ENCODE peak calls at places on chromosomes 5 and 9, in nine cellular contexts. M is body of pancreas, W is Peyer's patch, O is H1, B is A549, Z is ovary, C is transverse colon, V is breast epithelium, X is spleen. F is an unnamed sample.

GRCh38 chr9:124426361-124426760 is 11.1 kb upstream of the PSMB7 start:
- DNase-seq in B (no peak), Z (no peak), O (no peak), C (no peak), X (no peak), M (no peak), W (no peak), V (no peak), F (no peak)

GRCh38 chr9:20022410-20022809 is 233.6 kb upstream of the SLC24A2 start:
- DNase-seq in Z (no peak), V (no peak), X (no peak), O (no peak), M (no peak), W (no peak), C (no peak), B (no peak), F (no peak)

GRCh38 chr5:17219006-17219422 is 1.6 kb downstream of the BASP1 start:
- DNase-seq in C (no peak), X (peak; percentile 84), W (no peak), Z (no peak), B (peak; percentile 61), V (no peak), M (no peak), O (peak; percentile 79), F (peak; percentile 37)

GRCh38 chr5:65020492-65020891 is 251.8 kb downstream of the CWC27 start:
- DNase-seq in V (no peak), O (no peak), M (no peak), X (no peak), B (no peak), Z (no peak), C (no peak), W (no peak), F (no peak)

GRCh38 chr9:34070601-34071340 is 22.1 kb upstream of the UBAP2 start:
- DNase-seq in M (peak; percentile 46), V (no peak), W (no peak), B (no peak), C (no peak), O (no peak), Z (peak; percentile 23), X (no peak), F (no peak)

GRCh38 chr5:17081142-17081541 is 136.3 kb upstream of the BASP1 start:
- DNase-seq in O (no peak), M (no peak), X (no peak), V (no peak), B (no peak), W (no peak), C (no peak), Z (no peak), F (no peak)

GRCh38 chr9:86605303-86605702 is 251.1 kb upstream of the TUT7 start:
- DNase-seq in Z (no peak), M (no peak), X (no peak), O (no peak), B (no peak), C (no peak), V (no peak), W (no peak), F (no peak)

GRCh38 chr9:88936668-88937067 is 54.6 kb upstream of the S1PR3 start:
- DNase-seq in Z (peak; percentile 47), B (no peak), X (no peak), V (no peak), M (no peak), O (no peak), W (no peak), C (no peak), F (no peak)

GRCh38 chr9:131419029-131419614 is 25.2 kb downstream of the PRRC2B start:
- DNase-seq in X (no peak), Z (no peak), M (no peak), V (no peak), W (no peak), C (no peak), O (no peak), B (no peak), F (no peak)

GRCh38 chr9:131417264-131418142 is 23.6 kb downstream of the PRRC2B start:
- DNase-seq in Z (no peak), M (no peak), V (no peak), O (no peak), B (no peak), X (no peak), C (no peak), W (no peak), F (no peak)

GRCh38 chr9:131418143-131419028 is 24.5 kb downstream of the PRRC2B start:
- DNase-seq in Z (no peak), X (no peak), V (peak; percentile 71), O (no peak), B (no peak), M (peak; percentile 85), C (peak; percentile 35), W (no peak), F (peak; percentile 69)

GRCh38 chr9:131419716-131420115 is 25.8 kb downstream of the PRRC2B start:
- DNase-seq in B (no peak), M (no peak), Z (no peak), X (no peak), C (no peak), V (no peak), W (no peak), O (no peak), F (no peak)

DNA sequence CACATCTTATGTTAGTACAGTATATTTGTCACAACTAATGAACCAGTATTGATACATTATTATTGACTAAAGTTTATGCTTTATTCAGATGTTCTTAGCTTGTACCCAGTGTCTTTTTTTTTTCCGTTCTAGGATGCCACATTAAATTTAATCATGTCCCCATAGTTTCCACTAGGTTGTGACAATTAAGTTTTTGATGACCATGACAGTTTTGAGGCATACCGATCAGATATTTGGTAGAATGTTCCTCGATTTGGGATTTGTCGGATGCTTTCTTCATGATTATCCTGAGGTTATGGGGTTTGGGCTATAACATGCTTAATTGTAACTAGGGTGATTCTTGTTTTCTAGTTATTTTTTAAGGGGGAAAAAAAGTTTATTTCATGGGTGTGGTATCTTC is 22.6 kb downstream of the PRRC2B start:
- DNase-seq in X (no peak), Z (no peak), W (no peak), M (no peak), C (no peak), O (no peak), B (no peak), V (no peak), F (no peak)
- H3K4me1 ChIP-seq in X (peaks cover 51% of the 10 kb centered on the region), Z (peaks cover 39% of the 10 kb centered on the region), W (peaks cover 81% of the 10 kb centered on the region), M (peaks cover 61% of the 10 kb centered on the region), C (peaks cover 70% of the 10 kb centered on the region), O (peaks cover 24% of the 10 kb centered on the region), B (peaks cover 95% of the 10 kb centered on the region), V (peaks cover 38% of the 10 kb centered on the region), F (peaks cover 7% of the 10 kb centered on the region)

GRCh38 chr9:135961811-135962695 is 880 bp upstream of the UBAC1 start:
- DNase-seq in X (no peak), M (no peak), C (no peak), W (no peak), V (no peak), O (no peak), B (no peak), Z (no peak), F (no peak)

GRCh38 chr9:135962696-135963307 is 1.6 kb upstream of the UBAC1 start:
- DNase-seq in W (no peak), X (no peak), M (no peak), O (no peak), C (no peak), B (no peak), V (no peak), Z (no peak), F (no peak)

GRCh38 chr9:135960328-135961276 is 571 bp downstream of the UBAC1 start:
- DNase-seq in W (no peak), C (peak; percentile 21), B (no peak), M (peak; percentile 43), Z (no peak), V (no peak), X (no peak), O (no peak), F (no peak)

GRCh38 chr9:135959814-135960213 is 1.4 kb downstream of the UBAC1 start:
- DNase-seq in C (no peak), M (no peak), O (no peak), V (no peak), W (peak; percentile 43), X (no peak), B (no peak), Z (no peak), F (no peak)

GRCh38 chr9:135961277-135961705 is at the start of gene UBAC1:
- DNase-seq in X (peak; percentile 99), Z (peak; percentile 95), O (peak; percentile 93), W (peak; percentile 98), C (peak; percentile 97), M (peak; percentile 97), B (peak; percentile 95), V (peak; percentile 92), F (peak; percentile 98)
- TF ChIP-seq POLR2A in X (no peak), Z (no peak), O (no peak), W (no peak), C (no peak), M (no peak), B (peak; percentile 30), V (no peak), F (peak; percentile 3)

GRCh38 chr9:76400534-76401096 is 6.4 kb upstream of the RFK start:
- DNase-seq in M (no peak), X (no peak), V (no peak), W (no peak), O (no peak), B (no peak), Z (no peak), C (no peak), F (no peak)

GRCh38 chr9:76401176-76401575 is 7.0 kb upstream of the RFK start:
- DNase-seq in O (no peak), Z (no peak), X (no peak), V (no peak), B (no peak), C (no peak), M (no peak), W (no peak), F (no peak)

GRCh38 chr9:76401580-76402354 is 7.5 kb upstream of the RFK start:
- DNase-seq in X (no peak), M (no peak), W (no peak), C (peak; percentile 30), O (no peak), B (peak; percentile 33), Z (no peak), V (no peak), F (no peak)

GRCh38 chr9:76404401-76404800 is 10.2 kb upstream of the RFK start:
- DNase-seq in W (no peak), V (no peak), B (no peak), Z (no peak), O (no peak), C (no peak), M (no peak), X (no peak), F (no peak)

DNA sequence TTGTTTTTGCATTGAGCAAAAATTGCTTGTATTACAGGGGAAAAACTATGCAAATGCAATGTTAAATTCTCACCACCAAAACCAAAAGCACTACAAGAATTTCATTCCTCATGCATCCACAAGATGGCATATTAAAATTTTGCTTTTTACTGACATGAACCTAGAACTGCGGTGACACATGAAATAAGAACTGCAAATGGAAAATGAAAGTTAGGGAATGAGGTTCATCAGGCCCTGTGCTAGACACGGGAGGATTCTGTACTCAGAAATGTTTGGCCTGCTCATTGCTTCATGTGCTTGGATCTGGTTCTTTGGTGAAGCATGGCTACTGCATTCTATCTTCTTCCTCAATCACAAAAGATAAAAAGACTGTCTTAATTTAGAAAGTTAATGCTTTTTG is 9.1 kb upstream of the RFK start:
- DNase-seq in M (no peak), V (no peak), W (no peak), X (no peak), C (no peak), O (no peak), B (peak; percentile 66), Z (no peak), F (no peak)
- H3K27ac ChIP-seq in M (no peak overlapping the region), V (peak overlapping the region; percentile 15), W (no peak overlapping the region), X (no peak overlapping the region), C (peak overlapping the region; percentile 36), O (no peak overlapping the region), B (peak overlapping the region; percentile 42), Z (no peak overlapping the region), F (peak overlapping the region; percentile 62)

GRCh38 chr5:172792693-172793570 is 21.9 kb upstream of the DUSP1 start:
- DNase-seq in M (no peak), B (no peak), W (no peak), Z (no peak), X (no peak), V (no peak), C (no peak), O (no peak), F (peak; percentile 53)
- H3K4me1 ChIP-seq in M (peaks cover 24% of the 10 kb centered on the region), B (peaks cover 50% of the 10 kb centered on the region), W (peaks cover 20% of the 10 kb centered on the region), Z (peaks cover 25% of the 10 kb centered on the region), X (peaks cover 11% of the 10 kb centered on the region), V (no peaks in the 10 kb centered on the region), C (peaks cover 36% of the 10 kb centered on the region), O (no peaks in the 10 kb centered on the region), F (no peaks in the 10 kb centered on the region)